ENCODE peak calls at places on chromosomes 6 and 20, in seven cellular contexts. H is GM23338, D is NCI-H1092, Z is iPS DF 6.9, L is renal cortical epithelial cell, P is hepatocyte, M is adipocyte. O is an unnamed sample.

GRCh38 chr6:27136978-27137814 is 110.3 kb upstream of the PRSS16 start:
- DNase-seq in H (no peak), D (no peak), Z (no peak), L (peak; percentile 18), P (no peak), M (no peak), O (no peak)

GRCh38 chr6:92756912-92757311 is 662.4 kb downstream of the EPHA7 start:
- DNase-seq in H (no peak), D (no peak), Z (no peak), L (peak; percentile 44), P (no peak), M (no peak), O (no peak)

GRCh38 chr20:60037120-60037499 is 78.9 kb downstream of the CDH26 start:
- DNase-seq in H (peak; percentile 48), D (no peak), Z (no peak), L (peak; percentile 36), P (no peak), M (no peak), O (peak; percentile 46)

GRCh38 chr6:169101036-169101805 is 152.4 kb downstream of the THBS2 start:
- DNase-seq in H (no peak), D (no peak), Z (no peak), L (peak; percentile 2), P (no peak), M (no peak), O (no peak)

GRCh38 chr6:161429921-161430490 is 156.1 kb upstream of the AGPAT4 start:
- DNase-seq in H (no peak), D (no peak), Z (no peak), L (no peak), P (no peak), M (peak; percentile 19), O (no peak)

GRCh38 chr20:45346291-45346718 is 1.9 kb downstream of the SDC4 start:
- DNase-seq in H (no peak), D (no peak), Z (no peak), L (no peak), P (no peak), M (no peak), O (no peak)

GRCh38 chr6:41591859-41592502 is 45.8 kb downstream of the FOXP4 start:
- DNase-seq in H (peak; percentile 81), D (no peak), Z (no peak), L (peak; percentile 39), P (peak; percentile 78), M (peak; percentile 83), O (peak; percentile 65)

GRCh38 chr6:88806728-88807127 is 156.7 kb downstream of the RNGTT start:
- DNase-seq in H (no peak), D (no peak), Z (no peak), L (no peak), P (no peak), M (no peak), O (no peak)

GRCh38 chr20:62583424-62583920 is 58.8 kb upstream of the SLCO4A1 start:
- DNase-seq in H (peak; percentile 52), D (no peak), Z (no peak), L (no peak), P (peak; percentile 33), M (peak; percentile 15), O (no peak)

GRCh38 chr20:50975701-50976330 is 17.2 kb downstream of the MOCS3 start:
- DNase-seq in H (no peak), D (no peak), Z (no peak), L (no peak), P (no peak), M (no peak), O (no peak)

GRCh38 chr6:138307352-138307751 is 70.4 kb upstream of the SMIM28 start:
- DNase-seq in H (no peak), D (no peak), Z (no peak), L (peak; percentile 23), P (no peak), M (no peak), O (no peak)

GRCh38 chr6:6379573-6379972 is 59.1 kb upstream of the F13A1 start:
- DNase-seq in H (no peak), D (no peak), Z (no peak), L (peak; percentile 81), P (no peak), M (no peak), O (peak; percentile 65)

GRCh38 chr6:73051147-73051546 is 174.1 kb downstream of the KHDC1L start:
- DNase-seq in H (no peak), D (no peak), Z (no peak), L (no peak), P (no peak), M (no peak), O (no peak)

GRCh38 chr6:105893741-105894140 is 192.4 kb upstream of the PRDM1 start:
- DNase-seq in H (no peak), D (no peak), Z (no peak), L (no peak), P (no peak), M (no peak), O (no peak)

GRCh38 chr20:61510778-61511330 is 258.8 kb downstream of the CDH4 start:
- DNase-seq in H (no peak), D (no peak), Z (no peak), L (no peak), P (no peak), M (no peak), O (no peak)

GRCh38 chr20:9555781-9556180 is 41.4 kb downstream of the LAMP5 start:
- DNase-seq in H (no peak), D (no peak), Z (no peak), L (peak; percentile 56), P (peak; percentile 19), M (no peak), O (peak; percentile 41)

GRCh38 chr6:37699138-37699766 is 1.6 kb upstream of the MDGA1 start:
- DNase-seq in H (no peak), D (no peak), Z (no peak), L (no peak), P (no peak), M (no peak), O (no peak)

GRCh38 chr6:5204340-5204739 is 56.4 kb downstream of the LYRM4 start:
- DNase-seq in H (no peak), D (no peak), Z (no peak), L (no peak), P (no peak), M (no peak), O (no peak)

GRCh38 chr20:1505871-1506270 is 14.7 kb upstream of the SIRPB2 start:
- DNase-seq in H (no peak), D (no peak), Z (no peak), L (no peak), P (no peak), M (no peak), O (no peak)

GRCh38 chr6:37994238-37994637 is 174.7 kb downstream of the ZFAND3 start:
- DNase-seq in H (peak; percentile 8), D (no peak), Z (no peak), L (peak; percentile 18), P (no peak), M (peak; percentile 43), O (no peak)

GRCh38 chr6:106973018-106973840 is 1.3 kb downstream of the CD24 start:
- DNase-seq in H (peak; percentile 66), D (peak; percentile 25), Z (no peak), L (no peak), P (peak; percentile 49), M (no peak), O (peak; percentile 45)